ENCODE peak calls at places on chromosomes 7 and 10, in eight cellular contexts. One of them, this sample, is unnamed. For H3K4me1, the result is how much of the 10 kb centered on the place peaks cover.

GRCh38 chr10:3971713-3972112 is 186.7 kb upstream of the KLF6 start:
- DNase-seq in BE2C: no peak
- DNase-seq in kidney: no peak
- DNase-seq in psoas muscle: no peak
- DNase-seq in A549: no peak
- DNase-seq in heart right ventricle: no peak
- DNase-seq in neural progenitor cell: no peak
- DNase-seq in tibial artery: no peak
- DNase-seq in this sample: no peak

GRCh38 chr10:123669901-123670300 is 3.7 kb downstream of the GPR26 start:
- DNase-seq in BE2C: no peak
- DNase-seq in A549: no peak
- DNase-seq in tibial artery: no peak
- DNase-seq in heart right ventricle: no peak
- DNase-seq in neural progenitor cell: no peak
- DNase-seq in psoas muscle: no peak
- DNase-seq in kidney: no peak
- DNase-seq in this sample: no peak

GRCh38 chr10:116769791-116770190 is 27.4 kb upstream of the HSPA12A start:
- DNase-seq in kidney: no peak
- DNase-seq in neural progenitor cell: no peak
- DNase-seq in tibial artery: no peak
- DNase-seq in heart right ventricle: no peak
- DNase-seq in psoas muscle: peak
- DNase-seq in A549: no peak
- DNase-seq in BE2C: no peak
- DNase-seq in this sample: no peak

GRCh38 chr10:127117125-127117524 is 79.3 kb downstream of the INSYN2A start:
- DNase-seq in BE2C: no peak
- DNase-seq in kidney: no peak
- DNase-seq in psoas muscle: peak
- DNase-seq in heart right ventricle: peak
- DNase-seq in tibial artery: no peak
- DNase-seq in neural progenitor cell: peak
- DNase-seq in A549: peak
- DNase-seq in this sample: peak

GRCh38 chr7:123494193-123494796 is 40.1 kb downstream of the IQUB start:
- DNase-seq in neural progenitor cell: peak
- DNase-seq in psoas muscle: no peak
- DNase-seq in heart right ventricle: peak
- DNase-seq in tibial artery: no peak
- DNase-seq in BE2C: peak
- DNase-seq in A549: peak
- DNase-seq in kidney: no peak
- DNase-seq in this sample: no peak

GRCh38 chr7:147432068-147432467 is 1158.5 kb upstream of the C7orf33 start:
- DNase-seq in A549: no peak
- DNase-seq in psoas muscle: no peak
- DNase-seq in neural progenitor cell: peak
- DNase-seq in heart right ventricle: no peak
- DNase-seq in tibial artery: no peak
- DNase-seq in kidney: no peak
- DNase-seq in BE2C: peak
- DNase-seq in this sample: no peak

GRCh38 chr7:108609643-108610042 is 40.0 kb downstream of the DNAJB9 start:
- DNase-seq in kidney: no peak
- DNase-seq in neural progenitor cell: no peak
- DNase-seq in heart right ventricle: no peak
- DNase-seq in BE2C: no peak
- DNase-seq in A549: no peak
- DNase-seq in tibial artery: no peak
- DNase-seq in psoas muscle: no peak
- DNase-seq in this sample: no peak

GRCh38 chr7:20831451-20831850 is 44.8 kb upstream of the SP8 start:
- DNase-seq in A549: no peak
- DNase-seq in neural progenitor cell: no peak
- DNase-seq in psoas muscle: no peak
- DNase-seq in heart right ventricle: no peak
- DNase-seq in kidney: no peak
- DNase-seq in BE2C: no peak
- DNase-seq in tibial artery: no peak
- DNase-seq in this sample: no peak

GRCh38 chr10:103276941-103277712 is at the start of gene INA:
- DNase-seq in tibial artery: no peak
- DNase-seq in psoas muscle: no peak
- DNase-seq in BE2C: peak
- DNase-seq in heart right ventricle: no peak
- DNase-seq in kidney: no peak
- DNase-seq in neural progenitor cell: peak
- DNase-seq in A549: peak
- DNase-seq in this sample: no peak

GRCh38 chr7:22980422-22980821 is 33.5 kb downstream of the HYCC1 start:
- DNase-seq in tibial artery: no peak
- DNase-seq in A549: no peak
- DNase-seq in neural progenitor cell: no peak
- DNase-seq in psoas muscle: no peak
- DNase-seq in heart right ventricle: no peak
- DNase-seq in kidney: no peak
- DNase-seq in BE2C: no peak
- DNase-seq in this sample: no peak

GRCh38 chr10:2225609-2226008 is 488.3 kb upstream of the ADARB2 start:
- DNase-seq in kidney: no peak
- DNase-seq in psoas muscle: no peak
- DNase-seq in A549: no peak
- DNase-seq in BE2C: no peak
- DNase-seq in heart right ventricle: no peak
- DNase-seq in neural progenitor cell: no peak
- DNase-seq in tibial artery: no peak
- DNase-seq in this sample: no peak

GRCh38 chr7:42186181-42186580 is 50.8 kb downstream of the GLI3 start:
- DNase-seq in neural progenitor cell: peak
- DNase-seq in kidney: no peak
- DNase-seq in BE2C: no peak
- DNase-seq in psoas muscle: no peak
- DNase-seq in tibial artery: no peak
- DNase-seq in A549: peak
- DNase-seq in heart right ventricle: no peak
- DNase-seq in this sample: no peak

GRCh38 chr10:72729528-72729927 is 37.6 kb downstream of the MCU start:
- DNase-seq in BE2C: no peak
- DNase-seq in kidney: no peak
- DNase-seq in A549: no peak
- DNase-seq in psoas muscle: no peak
- DNase-seq in neural progenitor cell: no peak
- DNase-seq in heart right ventricle: no peak
- DNase-seq in tibial artery: no peak
- DNase-seq in this sample: no peak

GRCh38 chr10:79093658-79094411 is 25.1 kb downstream of the ZMIZ1 start:
- DNase-seq in BE2C: no peak
- DNase-seq in psoas muscle: peak
- DNase-seq in neural progenitor cell: no peak
- DNase-seq in heart right ventricle: no peak
- DNase-seq in tibial artery: peak
- DNase-seq in A549: no peak
- DNase-seq in kidney: peak
- DNase-seq in this sample: no peak

GRCh38 chr7:12674861-12675260 is 12.6 kb upstream of the ARL4A start:
- DNase-seq in heart right ventricle: peak
- DNase-seq in neural progenitor cell: peak
- DNase-seq in psoas muscle: no peak
- DNase-seq in tibial artery: no peak
- DNase-seq in BE2C: peak
- DNase-seq in kidney: no peak
- DNase-seq in A549: no peak
- DNase-seq in this sample: no peak
- TF ChIP-seq CTCF in heart right ventricle: peak
- TF ChIP-seq CTCF in neural progenitor cell: peak
- TF ChIP-seq CTCF in psoas muscle: peak
- TF ChIP-seq CTCF in tibial artery: no peak
- TF ChIP-seq CTCF in BE2C: peak
- TF ChIP-seq CTCF in kidney: peak
- TF ChIP-seq CTCF in A549: no peak
- TF ChIP-seq CTCF in this sample: peak

GRCh38 chr7:113810108-113810748 is 108.6 kb downstream of the PPP1R3A start:
- DNase-seq in psoas muscle: no peak
- DNase-seq in heart right ventricle: no peak
- DNase-seq in kidney: no peak
- DNase-seq in neural progenitor cell: no peak
- DNase-seq in BE2C: no peak
- DNase-seq in A549: no peak
- DNase-seq in tibial artery: no peak
- DNase-seq in this sample: no peak

GRCh38 chr7:113812881-113813280 is 105.9 kb downstream of the PPP1R3A start:
- DNase-seq in neural progenitor cell: no peak
- DNase-seq in tibial artery: no peak
- DNase-seq in A549: no peak
- DNase-seq in kidney: no peak
- DNase-seq in heart right ventricle: no peak
- DNase-seq in psoas muscle: no peak
- DNase-seq in BE2C: no peak
- DNase-seq in this sample: no peak

GRCh38 chr7:113806633-113807327 is 112.0 kb downstream of the PPP1R3A start:
- DNase-seq in neural progenitor cell: no peak
- DNase-seq in BE2C: no peak
- DNase-seq in heart right ventricle: no peak
- DNase-seq in tibial artery: no peak
- DNase-seq in psoas muscle: no peak
- DNase-seq in kidney: no peak
- DNase-seq in A549: no peak
- DNase-seq in this sample: no peak

GRCh38 chr7:113805976-113806375 is 112.8 kb downstream of the PPP1R3A start:
- DNase-seq in BE2C: no peak
- DNase-seq in A549: no peak
- DNase-seq in kidney: no peak
- DNase-seq in tibial artery: no peak
- DNase-seq in heart right ventricle: no peak
- DNase-seq in psoas muscle: no peak
- DNase-seq in neural progenitor cell: no peak
- DNase-seq in this sample: no peak

DNA sequence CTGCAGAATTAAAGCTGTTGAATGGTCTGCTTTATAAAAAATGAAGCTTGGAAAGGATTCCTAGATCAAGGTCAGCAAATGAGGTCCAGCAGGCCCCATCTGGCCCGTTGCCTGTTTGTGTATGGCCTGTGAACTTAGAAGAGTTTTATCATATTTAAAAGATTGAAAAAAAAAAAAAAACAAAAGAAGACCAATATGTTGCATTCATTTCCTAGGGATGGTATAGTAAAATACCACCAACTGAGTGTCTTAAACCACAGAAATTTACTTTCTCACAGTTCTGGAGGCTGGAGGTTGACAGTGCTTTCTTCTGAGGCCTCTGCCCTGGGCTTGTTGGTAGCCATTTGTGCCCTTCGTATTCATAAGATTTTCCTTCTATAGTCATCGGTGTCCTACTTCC is 109.2 kb downstream of the PPP1R3A start:
- DNase-seq in heart right ventricle: no peak
- DNase-seq in A549: no peak
- DNase-seq in psoas muscle: no peak
- DNase-seq in BE2C: no peak
- DNase-seq in tibial artery: no peak
- DNase-seq in neural progenitor cell: no peak
- DNase-seq in kidney: no peak
- DNase-seq in this sample: no peak
- H3K4me1 ChIP-seq in heart right ventricle: under half
- H3K4me1 ChIP-seq in A549: under half
- H3K4me1 ChIP-seq in psoas muscle: under half
- H3K4me1 ChIP-seq in BE2C: under half
- H3K4me1 ChIP-seq in tibial artery: under half
- H3K4me1 ChIP-seq in neural progenitor cell: under half
- H3K4me1 ChIP-seq in kidney: under half
- H3K4me1 ChIP-seq in this sample: under half

GRCh38 chr7:112449353-112449752 is 907 bp upstream of the IFRD1 start:
- DNase-seq in heart right ventricle: no peak
- DNase-seq in BE2C: no peak
- DNase-seq in kidney: no peak
- DNase-seq in A549: peak
- DNase-seq in neural progenitor cell: no peak
- DNase-seq in psoas muscle: no peak
- DNase-seq in tibial artery: no peak
- DNase-seq in this sample: no peak

GRCh38 chr7:112449902-112450806 is at the start of gene IFRD1:
- DNase-seq in kidney: peak
- DNase-seq in neural progenitor cell: peak
- DNase-seq in tibial artery: peak
- DNase-seq in BE2C: peak
- DNase-seq in heart right ventricle: peak
- DNase-seq in psoas muscle: peak
- DNase-seq in A549: peak
- DNase-seq in this sample: peak

GRCh38 chr7:112450807-112451661 is 774 bp downstream of the IFRD1 start:
- DNase-seq in BE2C: peak
- DNase-seq in heart right ventricle: peak
- DNase-seq in psoas muscle: peak
- DNase-seq in tibial artery: peak
- DNase-seq in A549: peak
- DNase-seq in neural progenitor cell: peak
- DNase-seq in kidney: peak
- DNase-seq in this sample: peak

GRCh38 chr7:112452102-112452888 is 2.0 kb downstream of the IFRD1 start:
- DNase-seq in tibial artery: peak
- DNase-seq in BE2C: peak
- DNase-seq in heart right ventricle: peak
- DNase-seq in A549: peak
- DNase-seq in neural progenitor cell: peak
- DNase-seq in psoas muscle: peak
- DNase-seq in kidney: no peak
- DNase-seq in this sample: peak

GRCh38 chr7:112453505-112454171 is 3.4 kb downstream of the IFRD1 start:
- DNase-seq in A549: no peak
- DNase-seq in neural progenitor cell: no peak
- DNase-seq in heart right ventricle: no peak
- DNase-seq in kidney: no peak
- DNase-seq in tibial artery: no peak
- DNase-seq in BE2C: no peak
- DNase-seq in psoas muscle: no peak
- DNase-seq in this sample: no peak
- H3K4me3 ChIP-seq in A549: peak
- H3K4me3 ChIP-seq in neural progenitor cell: peak
- H3K4me3 ChIP-seq in heart right ventricle: peak
- H3K4me3 ChIP-seq in kidney: peak
- H3K4me3 ChIP-seq in tibial artery: peak
- H3K4me3 ChIP-seq in BE2C: peak
- H3K4me3 ChIP-seq in psoas muscle: peak
- H3K4me3 ChIP-seq in this sample: peak

DNA sequence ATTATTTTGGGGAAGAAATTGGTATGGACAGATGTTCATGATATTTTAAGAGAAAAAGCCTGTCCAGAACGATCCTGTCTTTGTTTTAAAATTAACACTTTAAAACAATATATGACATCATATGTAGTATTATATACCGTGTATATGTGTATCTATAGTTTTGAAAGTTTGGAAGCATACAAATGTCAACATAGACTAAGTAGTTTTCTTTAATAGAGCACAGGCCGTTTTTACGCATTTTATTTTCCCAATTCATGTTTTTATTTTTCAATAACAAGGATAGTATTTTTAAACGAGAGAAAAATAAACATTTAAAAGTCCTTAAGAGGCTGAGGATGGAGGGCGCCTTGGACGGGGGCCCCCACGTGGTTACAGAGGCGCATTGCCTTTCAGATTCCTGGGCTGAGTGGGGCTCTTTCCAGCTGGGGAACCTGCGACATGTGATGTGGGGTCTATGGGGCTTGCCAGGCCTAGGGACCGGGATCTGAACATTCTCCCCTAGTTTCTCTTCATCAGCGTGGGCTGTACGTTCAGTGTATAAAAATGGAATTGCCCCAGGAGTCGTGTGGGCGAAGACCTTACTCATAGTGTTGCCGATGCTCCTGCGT is 127.8 kb upstream of the ZNF746 start:
- DNase-seq in kidney: no peak
- DNase-seq in neural progenitor cell: peak
- DNase-seq in psoas muscle: peak
- DNase-seq in BE2C: peak
- DNase-seq in tibial artery: no peak
- DNase-seq in A549: peak
- DNase-seq in heart right ventricle: peak
- DNase-seq in this sample: peak
- TF ChIP-seq CTCF in kidney: peak
- TF ChIP-seq CTCF in neural progenitor cell: peak
- TF ChIP-seq CTCF in psoas muscle: peak
- TF ChIP-seq CTCF in BE2C: peak
- TF ChIP-seq CTCF in tibial artery: peak
- TF ChIP-seq CTCF in A549: peak
- TF ChIP-seq CTCF in heart right ventricle: peak
- TF ChIP-seq CTCF in this sample: peak